ENCODE peak calls at places on chromosome X, in five cellular contexts. One of them, this sample, is unnamed. For H3K4me1, the result is how much of the 10 kb centered on the place peaks cover.

GRCh38 chrX:80432863-80433262 is 12.6 kb downstream of the TENT5D start:
- DNase-seq in H9: no peak
- DNase-seq in IMR-90: no peak
- DNase-seq in mesendoderm: no peak
- DNase-seq in neuronal stem cell: no peak
- DNase-seq in this sample: no peak

GRCh38 chrX:27599928-27600327 is 9.8 kb downstream of the DCAF8L2 start:
- DNase-seq in neuronal stem cell: no peak
- DNase-seq in IMR-90: peak
- DNase-seq in mesendoderm: no peak
- DNase-seq in H9: no peak
- DNase-seq in this sample: no peak

GRCh38 chrX:73922856-73923429 is 359.9 kb downstream of the CHIC1 start:
- DNase-seq in IMR-90: peak
- DNase-seq in mesendoderm: no peak
- DNase-seq in neuronal stem cell: no peak
- DNase-seq in H9: no peak
- DNase-seq in this sample: no peak

GRCh38 chrX:7972586-7972985 is 45.4 kb upstream of the PNPLA4 start:
- DNase-seq in H9: no peak
- DNase-seq in mesendoderm: no peak
- DNase-seq in IMR-90: no peak
- DNase-seq in neuronal stem cell: no peak
- DNase-seq in this sample: no peak

GRCh38 chrX:36867143-36867542 is 141.0 kb upstream of the FAM47C start:
- DNase-seq in H9: no peak
- DNase-seq in IMR-90: peak
- DNase-seq in mesendoderm: peak
- DNase-seq in neuronal stem cell: peak
- DNase-seq in this sample: no peak

GRCh38 chrX:8738588-8739189 is 6.8 kb upstream of the ANOS1 start:
- DNase-seq in H9: no peak
- DNase-seq in mesendoderm: peak
- DNase-seq in IMR-90: peak
- DNase-seq in neuronal stem cell: no peak
- DNase-seq in this sample: no peak

GRCh38 chrX:46831620-46832327 is 5.1 kb upstream of the RP2 start:
- DNase-seq in H9: no peak
- DNase-seq in mesendoderm: no peak
- DNase-seq in neuronal stem cell: no peak
- DNase-seq in IMR-90: peak
- DNase-seq in this sample: no peak

GRCh38 chrX:12997898-12998687 is 23.2 kb downstream of the TMSB4X start:
- DNase-seq in H9: no peak
- DNase-seq in neuronal stem cell: peak
- DNase-seq in IMR-90: no peak
- DNase-seq in mesendoderm: no peak
- DNase-seq in this sample: no peak

GRCh38 chrX:101958139-101958538 is 26.3 kb upstream of the ZMAT1 start:
- DNase-seq in H9: no peak
- DNase-seq in neuronal stem cell: no peak
- DNase-seq in IMR-90: peak
- DNase-seq in mesendoderm: no peak
- DNase-seq in this sample: no peak

GRCh38 chrX:15564981-15565579 is 35.7 kb downstream of the ACE2 start:
- DNase-seq in mesendoderm: peak
- DNase-seq in neuronal stem cell: no peak
- DNase-seq in IMR-90: peak
- DNase-seq in H9: peak
- DNase-seq in this sample: peak

GRCh38 chrX:151694661-151695582 is at the start of gene PRRG3:
- DNase-seq in H9: peak
- DNase-seq in neuronal stem cell: no peak
- DNase-seq in mesendoderm: peak
- DNase-seq in IMR-90: no peak
- DNase-seq in this sample: no peak

GRCh38 chrX:123357941-123358340 is 173.9 kb downstream of the GRIA3 start:
- DNase-seq in IMR-90: no peak
- DNase-seq in mesendoderm: no peak
- DNase-seq in neuronal stem cell: no peak
- DNase-seq in H9: no peak
- DNase-seq in this sample: no peak

GRCh38 chrX:97065066-97065465 is 181.4 kb downstream of the RPA4 start:
- DNase-seq in mesendoderm: no peak
- DNase-seq in IMR-90: no peak
- DNase-seq in neuronal stem cell: no peak
- DNase-seq in H9: no peak
- DNase-seq in this sample: no peak

GRCh38 chrX:68238568-68238967 is 194.7 kb downstream of the OPHN1 start:
- DNase-seq in IMR-90: no peak
- DNase-seq in mesendoderm: peak
- DNase-seq in H9: peak
- DNase-seq in neuronal stem cell: no peak
- DNase-seq in this sample: no peak

GRCh38 chrX:68652327-68652930 is 5.0 kb downstream of the STARD8 start:
- DNase-seq in IMR-90: peak
- DNase-seq in mesendoderm: no peak
- DNase-seq in H9: no peak
- DNase-seq in neuronal stem cell: no peak
- DNase-seq in this sample: no peak

GRCh38 chrX:142891046-142891445 is 134.7 kb upstream of the SPANXN4 start:
- DNase-seq in IMR-90: no peak
- DNase-seq in mesendoderm: no peak
- DNase-seq in neuronal stem cell: no peak
- DNase-seq in H9: no peak
- DNase-seq in this sample: no peak

GRCh38 chrX:130725519-130725918 is 177.5 kb downstream of the ENOX2 start:
- DNase-seq in IMR-90: no peak
- DNase-seq in neuronal stem cell: no peak
- DNase-seq in H9: no peak
- DNase-seq in mesendoderm: no peak
- DNase-seq in this sample: no peak

GRCh38 chrX:28189011-28189410 is 207.8 kb upstream of the DCAF8L1 start:
- DNase-seq in mesendoderm: no peak
- DNase-seq in H9: no peak
- DNase-seq in neuronal stem cell: no peak
- DNase-seq in IMR-90: peak
- DNase-seq in this sample: no peak

GRCh38 chrX:63506320-63506719 is 155.2 kb upstream of the SPIN4 start:
- DNase-seq in mesendoderm: peak
- DNase-seq in neuronal stem cell: no peak
- DNase-seq in IMR-90: peak
- DNase-seq in H9: no peak
- DNase-seq in this sample: no peak

GRCh38 chrX:38305971-38306370 is 21.3 kb downstream of the RPGR start:
- DNase-seq in mesendoderm: no peak
- DNase-seq in H9: no peak
- DNase-seq in IMR-90: no peak
- DNase-seq in neuronal stem cell: no peak
- DNase-seq in this sample: no peak

GRCh38 chrX:32126997-32127396 is 1055.2 kb upstream of the FTHL17 start:
- DNase-seq in IMR-90: no peak
- DNase-seq in neuronal stem cell: no peak
- DNase-seq in mesendoderm: peak
- DNase-seq in H9: no peak
- DNase-seq in this sample: no peak

GRCh38 chrX:53230116-53230515 is 5.1 kb upstream of the KDM5C start:
- DNase-seq in mesendoderm: no peak
- DNase-seq in neuronal stem cell: no peak
- DNase-seq in IMR-90: no peak
- DNase-seq in H9: no peak
- DNase-seq in this sample: no peak

GRCh38 chrX:53227224-53227765 is 2.3 kb upstream of the KDM5C start:
- DNase-seq in neuronal stem cell: no peak
- DNase-seq in IMR-90: no peak
- DNase-seq in H9: no peak
- DNase-seq in mesendoderm: no peak
- DNase-seq in this sample: no peak

GRCh38 chrX:53223068-53223693 is 1.8 kb downstream of the KDM5C start:
- DNase-seq in mesendoderm: peak
- DNase-seq in IMR-90: no peak
- DNase-seq in H9: no peak
- DNase-seq in neuronal stem cell: no peak
- DNase-seq in this sample: no peak

GRCh38 chrX:53224860-53225797 is at the start of gene KDM5C:
- DNase-seq in IMR-90: peak
- DNase-seq in neuronal stem cell: peak
- DNase-seq in mesendoderm: peak
- DNase-seq in H9: peak
- DNase-seq in this sample: peak

DNA sequence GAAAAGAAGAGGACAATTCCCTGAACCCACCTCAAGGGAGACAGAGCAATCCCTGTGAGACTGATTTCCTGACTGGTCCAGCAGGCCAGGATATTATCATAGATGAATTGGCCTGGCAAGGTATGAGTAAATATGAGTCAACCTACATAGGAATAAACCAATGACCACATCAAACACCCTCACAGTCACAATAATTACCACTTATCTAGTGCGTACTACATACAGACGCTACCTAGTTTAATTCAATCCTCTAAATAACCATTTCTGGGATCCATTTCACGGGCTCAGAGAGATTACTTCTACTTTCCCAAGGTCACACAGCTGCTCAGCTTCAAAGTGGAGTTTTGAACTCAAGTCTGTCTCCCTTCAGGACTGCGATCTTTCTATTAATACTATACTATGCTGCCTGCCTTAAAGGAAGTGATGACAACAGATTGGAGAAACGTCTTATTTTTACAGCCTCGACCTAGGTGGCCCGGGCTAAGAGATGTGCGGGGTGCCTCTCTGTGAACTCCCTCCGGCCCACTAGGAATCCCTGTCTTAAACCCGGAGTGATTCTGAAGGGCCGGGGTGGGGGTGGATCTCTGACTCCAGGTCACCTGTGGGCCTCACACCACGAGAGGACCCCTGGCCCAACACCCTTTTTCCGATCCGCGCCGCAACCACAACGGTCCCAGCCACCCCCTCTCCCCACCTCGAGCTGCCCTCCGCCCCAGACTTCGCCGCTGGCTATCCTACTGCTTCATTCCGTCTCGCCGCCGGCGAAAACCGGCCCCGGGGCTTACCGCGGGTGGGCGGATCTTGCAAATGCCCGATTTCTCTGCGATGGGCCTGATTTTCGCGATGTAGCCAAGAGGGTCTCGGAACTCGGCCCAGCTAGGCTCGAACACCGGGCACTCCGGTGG is 800 bp downstream of the KDM5C start:
- DNase-seq in H9: no peak
- DNase-seq in IMR-90: peak
- DNase-seq in neuronal stem cell: no peak
- DNase-seq in mesendoderm: peak
- DNase-seq in this sample: peak
- H2BK120ac ChIP-seq in H9: no peak
- H2BK120ac ChIP-seq in IMR-90: peak
- H2BK120ac ChIP-seq in neuronal stem cell: peak
- H2BK120ac ChIP-seq in mesendoderm: no peak
- H2BK120ac ChIP-seq in this sample: no peak

DNA sequence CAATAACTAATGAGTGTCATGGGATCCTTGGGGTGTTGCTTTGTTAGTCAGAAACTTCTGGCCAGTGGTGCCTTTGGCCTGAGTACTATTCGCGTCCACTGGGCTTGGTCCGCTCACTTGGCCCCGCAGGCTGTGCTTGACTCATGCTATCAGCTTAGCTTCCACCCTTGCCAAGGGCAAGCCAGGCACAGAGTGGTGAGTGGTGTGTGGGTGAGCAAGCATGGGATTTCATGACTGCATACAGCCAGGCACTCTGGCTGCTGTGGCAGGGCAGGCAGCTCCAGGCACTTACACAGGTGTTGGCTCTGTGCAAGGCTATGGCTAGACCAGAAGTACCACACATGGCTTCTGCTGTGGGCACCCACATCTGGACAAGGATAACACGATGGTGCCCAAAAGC is 1026.3 kb downstream of the PCDH19 start:
- DNase-seq in mesendoderm: no peak
- DNase-seq in IMR-90: no peak
- DNase-seq in neuronal stem cell: no peak
- DNase-seq in H9: no peak
- DNase-seq in this sample: no peak
- H3K4me1 ChIP-seq in mesendoderm: under half
- H3K4me1 ChIP-seq in IMR-90: under half
- H3K4me1 ChIP-seq in neuronal stem cell: under half
- H3K4me1 ChIP-seq in H9: under half
- H3K4me1 ChIP-seq in this sample: under half

GRCh38 chrX:136767104-136767941 is 13.4 kb downstream of the ARHGEF6 start:
- DNase-seq in mesendoderm: peak
- DNase-seq in IMR-90: peak
- DNase-seq in H9: peak
- DNase-seq in neuronal stem cell: peak
- DNase-seq in this sample: peak
- H2BK120ac ChIP-seq in mesendoderm: no peak
- H2BK120ac ChIP-seq in IMR-90: peak
- H2BK120ac ChIP-seq in H9: no peak
- H2BK120ac ChIP-seq in neuronal stem cell: no peak
- H2BK120ac ChIP-seq in this sample: no peak

DNA sequence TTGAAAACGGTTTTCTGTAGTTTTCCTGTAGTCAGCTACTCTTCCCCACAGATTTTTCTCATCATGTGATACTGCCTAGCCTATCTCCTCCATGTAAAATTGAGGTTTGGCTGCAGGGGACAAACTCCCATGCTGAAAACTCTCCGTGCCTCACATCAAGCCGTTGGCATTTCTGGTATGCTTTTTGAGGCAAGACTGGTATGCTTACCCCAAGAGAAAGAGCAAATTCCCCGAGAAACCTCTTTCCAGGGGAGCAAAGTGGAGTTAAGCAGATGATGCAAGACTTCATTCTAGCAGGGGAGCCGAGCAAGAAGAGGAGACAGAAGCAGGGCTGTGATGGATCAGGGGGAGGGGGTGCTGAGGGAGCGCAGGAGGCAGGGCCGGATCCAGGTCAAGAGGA is 4.8 kb downstream of the SOWAHD start:
- DNase-seq in neuronal stem cell: no peak
- DNase-seq in IMR-90: peak
- DNase-seq in H9: no peak
- DNase-seq in mesendoderm: peak
- DNase-seq in this sample: no peak
- H3K4me1 ChIP-seq in neuronal stem cell: under half
- H3K4me1 ChIP-seq in IMR-90: under half
- H3K4me1 ChIP-seq in H9: under half
- H3K4me1 ChIP-seq in mesendoderm: under half
- H3K4me1 ChIP-seq in this sample: under half

DNA sequence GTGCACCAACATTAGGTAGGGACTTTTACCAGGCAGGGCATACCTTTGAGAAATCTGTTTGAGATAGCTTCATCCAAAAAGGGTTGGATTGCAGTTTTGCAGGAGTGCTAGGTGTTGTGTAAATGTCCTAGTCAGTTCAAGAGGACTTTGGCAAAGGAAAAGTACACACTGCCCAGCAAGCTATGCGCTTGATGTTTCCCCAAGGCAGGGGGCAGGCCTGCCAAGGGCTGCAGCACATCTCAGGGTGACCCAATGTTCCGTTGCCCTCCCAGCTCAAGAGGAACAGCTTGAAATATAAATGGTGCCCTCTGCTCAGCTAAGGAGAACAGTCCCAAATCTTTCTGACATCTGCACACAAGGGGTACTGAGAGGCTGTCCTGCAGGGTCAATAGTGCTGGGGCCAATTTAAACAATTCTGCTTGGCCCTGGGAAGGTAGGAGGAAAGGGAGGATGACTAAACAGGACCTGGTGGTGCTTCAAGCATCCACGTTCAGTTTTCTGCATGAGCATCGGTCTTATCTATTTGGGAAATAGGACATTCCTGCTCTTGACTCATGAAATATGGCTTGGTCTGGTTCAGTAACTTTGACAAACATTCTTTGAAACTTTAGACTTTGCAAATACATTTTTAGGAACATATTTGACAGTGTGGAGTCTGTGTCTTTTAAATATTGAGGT is 130.7 kb downstream of the COL4A6 start:
- DNase-seq in H9: no peak
- DNase-seq in IMR-90: peak
- DNase-seq in mesendoderm: no peak
- DNase-seq in neuronal stem cell: no peak
- DNase-seq in this sample: no peak
- H2BK120ac ChIP-seq in H9: no peak
- H2BK120ac ChIP-seq in IMR-90: peak
- H2BK120ac ChIP-seq in mesendoderm: no peak
- H2BK120ac ChIP-seq in neuronal stem cell: no peak
- H2BK120ac ChIP-seq in this sample: no peak

This sample was measured in H1.